ENCODE peak calls at places on chromosomes 6 and 20, in six cellular contexts. L is glutamatergic neuron, P is fibroblast of villous mesenchyme, X is natural killer cell, Y is DND-41, H is neural crest cell. Q is an unnamed sample.

GRCh38 chr6:142885182-142885867 is 59.7 kb downstream of the HIVEP2 start:
- DNase-seq in L (no peak), H (no peak), Y (no peak), P (peak; percentile 95), X (peak; percentile 30), Q (no peak)

GRCh38 chr20:10352934-10353866 is 80.8 kb downstream of the MKKS start:
- DNase-seq in L (no peak), Y (no peak), X (no peak), H (no peak), P (peak; percentile 33), Q (no peak)

GRCh38 chr6:34393191-34393967 is 910 bp upstream of the NUDT3 start:
- DNase-seq in H (no peak), L (no peak), Y (no peak), P (no peak), X (no peak), Q (no peak)

GRCh38 chr6:155656024-155656423 is 200.4 kb upstream of the NOX3 start:
- DNase-seq in H (no peak), L (no peak), X (no peak), Y (no peak), P (no peak), Q (no peak)

GRCh38 chr6:7880718-7881107 is 29.9 kb downstream of the TXNDC5 start:
- DNase-seq in P (no peak), Y (no peak), X (no peak), L (no peak), H (no peak), Q (no peak)

GRCh38 chr6:108945686-108946158 is 97.5 kb downstream of the ARMC2 start:
- DNase-seq in L (no peak), P (peak; percentile 66), Y (no peak), H (no peak), X (no peak), Q (no peak)

GRCh38 chr20:11267131-11267761 is 593.4 kb upstream of the JAG1 start:
- DNase-seq in Y (no peak), L (no peak), H (no peak), P (peak; percentile 90), X (no peak), Q (no peak)

GRCh38 chr20:41142914-41143313 is 5.6 kb downstream of the PLCG1 start:
- DNase-seq in H (no peak), P (no peak), X (no peak), L (no peak), Y (peak; percentile 68), Q (no peak)

GRCh38 chr20:33730946-33731692 is 677 bp upstream of the ZNF341 start:
- DNase-seq in H (no peak), P (no peak), L (no peak), X (no peak), Y (no peak), Q (no peak)

GRCh38 chr20:33733654-33734576 is 2.1 kb downstream of the ZNF341 start:
- DNase-seq in L (no peak), Y (peak; percentile 34), P (peak; percentile 87), X (no peak), H (no peak), Q (no peak)

GRCh38 chr20:33731693-33732165 is at the start of gene ZNF341:
- DNase-seq in Y (peak; percentile 93), X (peak; percentile 87), P (peak; percentile 89), H (peak; percentile 97), L (peak; percentile 92), Q (no peak)

GRCh38 chr20:33729101-33729500 is 2.7 kb upstream of the ZNF341 start:
- DNase-seq in H (no peak), X (no peak), L (no peak), P (no peak), Y (no peak), Q (no peak)

GRCh38 chr20:33732166-33732970 is 572 bp downstream of the ZNF341 start:
- DNase-seq in H (no peak), X (no peak), P (peak; percentile 86), L (peak; percentile 89), Y (peak; percentile 91), Q (no peak)
- TF ChIP-seq CTCF in H (no peak), X (no peak), P (no peak), L (no peak), Y (peak; percentile 34), Q (no peak)

GRCh38 chr6:30970946-30971345 is 12.6 kb upstream of the MUC21 start:
- DNase-seq in Y (no peak), P (no peak), L (no peak), H (no peak), X (no peak), Q (no peak)

GRCh38 chr6:30979076-30979475 is 4.4 kb upstream of the MUC21 start:
- DNase-seq in X (no peak), H (no peak), L (no peak), Y (no peak), P (no peak), Q (no peak)

GRCh38 chr6:30979690-30980089 is 3.8 kb upstream of the MUC21 start:
- DNase-seq in Y (no peak), L (no peak), P (no peak), H (no peak), X (no peak), Q (no peak)

GRCh38 chr6:30972816-30973215 is 10.7 kb upstream of the MUC21 start:
- DNase-seq in X (no peak), P (no peak), L (no peak), H (no peak), Y (no peak), Q (no peak)

GRCh38 chr6:30974488-30975252 is 8.8 kb upstream of the MUC21 start:
- DNase-seq in H (no peak), P (no peak), X (no peak), Y (no peak), L (no peak), Q (no peak)
- TF ChIP-seq CTCF in H (no peak), P (no peak), X (no peak), Y (no peak), L (no peak), Q (no peak)

GRCh38 chr20:57396212-57396611 is 5.0 kb downstream of the RBM38 start:
- DNase-seq in X (no peak), Y (no peak), L (peak; percentile 10), P (no peak), H (no peak), Q (no peak)

GRCh38 chr20:57397693-57398108 is 6.5 kb downstream of the RBM38 start:
- DNase-seq in L (no peak), X (peak; percentile 69), Y (peak; percentile 34), H (no peak), P (no peak), Q (no peak)

GRCh38 chr20:57396638-57397003 is 5.4 kb downstream of the RBM38 start:
- DNase-seq in H (no peak), Y (no peak), P (no peak), X (no peak), L (no peak), Q (no peak)

GRCh38 chr20:57398231-57398821 is 7.1 kb downstream of the RBM38 start:
- DNase-seq in H (no peak), L (no peak), P (no peak), Y (peak; percentile 95), X (peak; percentile 87), Q (no peak)

DNA sequence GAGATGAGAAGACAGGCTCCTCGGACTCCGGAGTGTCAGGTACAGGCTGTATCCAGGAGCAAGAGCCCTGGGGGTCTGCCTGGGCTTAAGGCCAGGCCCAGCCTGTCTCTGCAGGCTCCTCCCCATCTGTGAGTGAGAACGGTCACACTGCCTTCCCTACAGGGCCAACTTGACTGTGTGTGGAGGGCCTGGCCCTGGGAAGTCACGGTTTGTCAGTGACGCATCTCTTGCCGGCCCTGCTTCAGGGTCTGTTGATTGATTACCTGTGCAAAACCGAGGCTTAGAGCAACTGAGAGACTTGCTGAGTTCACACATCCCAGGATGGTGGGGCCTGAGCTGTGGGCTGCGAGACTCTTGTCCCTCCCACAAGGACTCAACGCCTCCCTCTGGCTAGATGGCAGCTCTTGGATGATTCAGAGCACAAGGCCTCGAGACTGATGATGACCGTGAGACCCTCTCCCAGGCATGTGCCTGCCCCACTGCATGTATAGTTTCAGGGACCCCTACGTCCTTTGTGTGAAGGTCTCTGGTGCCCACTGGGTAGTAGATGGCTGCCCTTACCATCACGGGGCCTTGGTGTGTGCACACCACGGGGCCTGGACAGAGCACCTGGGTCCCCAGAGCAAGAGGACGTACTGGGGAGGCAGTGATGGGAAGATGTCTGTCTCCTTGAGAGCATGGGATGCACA is 6.0 kb downstream of the RBM38 start:
- DNase-seq in H (no peak), L (no peak), Y (no peak), X (no peak), P (no peak), Q (no peak)
- TF ChIP-seq CTCF in H (no peak), L (no peak), Y (no peak), X (no peak), P (no peak), Q (no peak)

GRCh38 chr20:36217226-36217625 is 19.1 kb upstream of the AAR2 start:
- DNase-seq in L (no peak), X (no peak), H (no peak), P (no peak), Y (no peak), Q (no peak)

GRCh38 chr20:36216314-36217025 is 19.8 kb upstream of the AAR2 start:
- DNase-seq in L (no peak), X (no peak), H (no peak), P (no peak), Y (no peak), Q (no peak)

GRCh38 chr20:36213362-36213761 is 22.9 kb upstream of the AAR2 start:
- DNase-seq in L (no peak), H (no peak), P (no peak), Y (no peak), X (no peak), Q (no peak)

GRCh38 chr20:36215778-36216177 is 20.5 kb upstream of the AAR2 start:
- DNase-seq in Y (no peak), X (no peak), P (no peak), L (no peak), H (no peak), Q (no peak)

GRCh38 chr20:36214684-36215256 is 21.5 kb upstream of the AAR2 start:
- DNase-seq in L (no peak), P (peak; percentile 38), X (no peak), Y (peak; percentile 11), H (no peak), Q (no peak)
- TF ChIP-seq CTCF in L (peak; percentile 55), P (peak; percentile 71), X (no peak), Y (peak; percentile 72), H (peak; percentile 65), Q (peak; percentile 52)

GRCh38 chr6:157323924-157324276 is 581 bp upstream of the TMEM242 start:
- DNase-seq in X (peak; percentile 25), Y (no peak), P (peak; percentile 82), H (peak; percentile 62), L (peak; percentile 81), Q (peak; percentile 18)
- TF ChIP-seq CTCF in X (no peak), Y (no peak), P (no peak), H (no peak), L (no peak), Q (no peak)

GRCh38 chr20:61896058-61896961 is 169.4 kb downstream of the TAF4 start:
- DNase-seq in Y (peak; percentile 63), L (peak; percentile 77), P (peak; percentile 37), H (peak; percentile 61), X (peak; percentile 30), Q (peak; percentile 63)
- TF ChIP-seq CTCF in Y (peak; percentile 93), L (peak; percentile 73), P (peak; percentile 75), H (peak; percentile 88), X (peak; percentile 66), Q (peak; percentile 63)

Q was measured in D721Med.